ENCODE peak calls at places on chromosomes 12 and 14, in four cellular contexts. B is HFF-Myc, G is nephron progenitor cell, L is heart left ventricle. I is an unnamed sample.

GRCh38 chr12:52809166-52809565 is 4.8 kb downstream of the KRT4 start:
- DNase-seq in B (no peak), G (no peak), L (no peak), I (no peak)

GRCh38 chr12:118374126-118374725 is 1.5 kb upstream of the TAOK3 start:
- DNase-seq in B (no peak), G (no peak), L (no peak), I (no peak)

GRCh38 chr12:96226401-96226800 is 32.2 kb downstream of the ELK3 start:
- DNase-seq in B (no peak), G (no peak), L (no peak), I (no peak)

GRCh38 chr12:131910302-131911110 is 16.1 kb downstream of the ULK1 start:
- DNase-seq in B (no peak), G (no peak), L (no peak), I (no peak)

GRCh38 chr14:76259029-76259735 is 107.5 kb downstream of the GPATCH2L start:
- DNase-seq in B (no peak), G (no peak), L (no peak), I (no peak)

GRCh38 chr14:61568572-61569011 is 126.7 kb upstream of the HIF1A start:
- DNase-seq in B (no peak), G (peak), L (no peak), I (no peak)

GRCh38 chr12:110649341-110649847 is 35.5 kb downstream of the TCTN1 start:
- DNase-seq in B (no peak), G (peak), L (no peak), I (no peak)

GRCh38 chr12:53616950-53617349 is 9.2 kb downstream of the ATF7 start:
- DNase-seq in B (no peak), G (no peak), L (no peak), I (no peak)

GRCh38 chr12:53200107-53200457 is 7.0 kb downstream of the ITGB7 start:
- DNase-seq in B (no peak), G (no peak), L (no peak), I (no peak)

GRCh38 chr12:99810718-99811593 is 163.4 kb downstream of the GARIN6 start:
- DNase-seq in B (no peak), G (no peak), L (no peak), I (no peak)

GRCh38 chr14:96245710-96246534 is 10.1 kb upstream of the BDKRB1 start:
- DNase-seq in B (no peak), G (no peak), L (no peak), I (peak)

GRCh38 chr14:62216121-62216520 is 453.9 kb downstream of the SNAPC1 start:
- DNase-seq in B (no peak), G (no peak), L (no peak), I (no peak)

GRCh38 chr12:108214486-108214885 is 85.4 kb downstream of the WSCD2 start:
- DNase-seq in B (no peak), G (peak), L (no peak), I (no peak)

GRCh38 chr14:87131879-87132278 is 861.1 kb downstream of the GALC start:
- DNase-seq in B (no peak), G (no peak), L (no peak), I (no peak)

DNA sequence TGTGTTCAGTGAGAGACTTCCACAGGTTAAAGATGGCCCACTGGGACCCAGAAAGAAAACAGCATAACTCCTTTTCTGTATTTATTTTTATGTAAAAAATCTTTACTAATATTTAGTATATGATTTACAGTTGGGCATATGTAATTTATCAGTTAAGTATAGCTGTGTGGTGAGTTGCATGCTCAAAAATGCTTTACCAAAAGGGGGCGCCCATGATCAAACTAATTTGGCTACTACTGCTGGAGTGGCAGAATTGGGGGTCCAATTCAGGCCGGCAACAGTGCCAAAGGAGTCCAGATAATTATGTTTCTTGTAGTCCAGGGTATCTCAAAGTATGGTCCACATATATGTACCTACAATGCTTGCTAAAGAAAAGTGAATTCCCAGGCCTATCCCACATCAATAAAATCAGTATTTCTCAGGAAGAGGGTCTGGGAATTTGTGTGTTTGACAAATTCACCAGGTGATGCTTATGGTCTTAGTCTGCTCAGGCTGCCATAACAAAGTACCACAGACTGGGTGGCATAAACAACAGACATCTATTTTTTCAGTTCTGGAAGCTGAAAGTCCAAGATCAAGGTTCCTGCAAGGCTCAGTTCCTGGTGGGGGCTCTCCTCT is 152.0 kb downstream of the KTN1 start:
- DNase-seq in B (no peak), G (peak), L (peak), I (no peak)
- TF ChIP-seq CTCF in B (peak), G (peak), L (peak), I (peak)

DNA sequence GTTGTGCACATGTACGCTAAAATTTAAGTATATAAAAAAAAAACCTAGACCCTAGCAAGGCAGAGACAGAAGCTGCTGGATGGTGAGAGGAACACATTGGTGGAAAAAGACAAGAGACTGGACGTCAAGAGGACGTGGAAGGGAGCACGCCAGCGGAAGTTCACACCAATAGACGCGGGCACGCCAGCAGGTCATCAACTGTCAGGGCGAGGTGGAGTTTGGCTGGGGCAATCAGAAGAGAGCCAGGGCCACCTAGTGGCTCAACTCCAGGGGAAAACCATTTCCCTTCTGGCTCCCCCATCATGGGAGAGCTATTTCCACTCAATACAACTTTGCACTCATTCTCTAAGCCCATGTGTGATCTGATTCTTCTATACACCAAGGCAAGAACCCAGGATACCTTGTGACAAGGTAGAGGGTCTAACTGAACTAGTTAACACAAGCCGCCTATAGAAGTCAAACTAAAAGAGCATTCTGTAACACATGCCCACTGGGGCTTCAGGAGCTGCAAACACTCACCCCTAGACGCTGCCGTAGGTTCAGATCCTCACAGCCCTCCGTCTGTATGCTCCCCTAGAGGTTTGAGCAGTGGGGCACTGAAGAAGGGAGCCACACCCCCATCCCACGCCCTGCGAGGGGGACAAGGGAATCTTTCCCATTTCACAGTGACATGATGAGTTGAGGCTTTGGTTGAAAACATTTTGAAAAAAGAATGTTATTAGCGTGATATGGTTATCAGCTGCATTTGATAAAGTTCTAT is 702.7 kb downstream of the TMTC2 start:
- DNase-seq in B (no peak), G (peak), L (no peak), I (no peak)
- TF ChIP-seq CTCF in B (peak), G (peak), L (no peak), I (peak)

GRCh38 chr12:2739069-2739468 is 55.7 kb upstream of the FKBP4 start:
- DNase-seq in B (no peak), G (no peak), L (no peak), I (no peak)

GRCh38 chr12:2743478-2743877 is 51.3 kb upstream of the FKBP4 start:
- DNase-seq in B (no peak), G (no peak), L (no peak), I (no peak)

GRCh38 chr12:2745655-2746054 is 49.1 kb upstream of the FKBP4 start:
- DNase-seq in B (no peak), G (no peak), L (no peak), I (no peak)

GRCh38 chr12:2737656-2738241 is 57.0 kb upstream of the FKBP4 start:
- DNase-seq in B (no peak), G (no peak), L (no peak), I (no peak)

DNA sequence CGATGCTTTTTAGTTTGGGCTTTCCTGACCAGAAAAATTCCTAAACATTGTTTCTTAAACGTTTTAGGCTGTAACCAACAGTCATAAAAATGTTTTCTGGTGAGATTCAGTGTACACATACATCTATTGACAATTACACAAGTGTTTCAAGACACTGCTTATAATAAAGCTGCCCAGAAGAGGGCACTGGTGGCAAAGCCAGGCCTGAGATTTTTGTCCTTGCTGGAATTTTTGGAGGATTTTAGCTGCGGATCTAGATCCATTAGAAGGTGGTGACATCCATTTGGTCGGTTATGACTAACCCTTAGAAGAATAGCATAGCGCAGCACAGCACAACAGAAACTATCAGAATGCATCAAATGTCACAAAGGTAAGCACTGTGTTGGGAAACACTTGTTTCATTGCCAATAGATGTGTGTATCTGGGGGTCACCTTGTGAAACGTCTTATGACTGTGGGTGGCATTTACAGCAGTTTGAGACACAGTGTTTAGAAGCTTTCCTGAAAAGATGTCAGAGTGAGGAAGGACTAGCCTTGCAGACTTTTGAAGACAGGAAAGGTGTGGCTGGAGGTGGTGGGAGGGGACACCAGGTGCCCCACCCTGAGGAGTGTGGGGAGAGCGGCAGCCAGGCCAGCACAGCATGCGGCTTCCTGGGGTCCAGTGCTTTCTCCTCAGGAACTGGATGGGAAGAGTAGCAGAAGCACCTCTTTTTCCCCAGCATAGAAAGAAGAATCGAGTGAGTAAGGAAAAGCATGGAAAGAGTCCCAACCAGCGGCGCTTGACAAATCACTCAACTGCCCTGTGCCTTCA is 54.7 kb upstream of the FKBP4 start:
- DNase-seq in B (peak), G (peak), L (no peak), I (no peak)
- TF ChIP-seq CTCF in B (peak), G (peak), L (peak), I (peak)

DNA sequence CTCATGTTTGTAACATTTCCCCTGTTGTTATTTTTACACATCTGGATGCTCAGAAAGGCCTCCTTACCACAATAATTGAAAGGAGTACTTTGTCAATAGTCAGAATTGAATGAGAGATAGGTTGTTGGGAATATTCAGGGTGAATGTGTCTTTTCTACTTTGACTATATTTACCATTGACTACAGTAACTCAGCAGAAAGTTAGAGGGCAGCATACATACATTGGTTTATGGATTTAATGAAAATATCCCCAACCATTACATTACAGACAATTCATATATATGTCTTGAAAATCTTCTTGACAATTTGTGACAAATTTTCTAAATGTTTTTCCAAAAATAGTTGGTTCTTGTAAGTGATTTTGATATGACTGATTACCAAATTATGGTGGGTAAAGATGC is 97.7 kb downstream of the NTS start:
- DNase-seq in B (no peak), G (no peak), L (no peak), I (no peak)
- TF ChIP-seq CTCF in B (no peak), G (no peak), L (no peak), I (no peak)

DNA sequence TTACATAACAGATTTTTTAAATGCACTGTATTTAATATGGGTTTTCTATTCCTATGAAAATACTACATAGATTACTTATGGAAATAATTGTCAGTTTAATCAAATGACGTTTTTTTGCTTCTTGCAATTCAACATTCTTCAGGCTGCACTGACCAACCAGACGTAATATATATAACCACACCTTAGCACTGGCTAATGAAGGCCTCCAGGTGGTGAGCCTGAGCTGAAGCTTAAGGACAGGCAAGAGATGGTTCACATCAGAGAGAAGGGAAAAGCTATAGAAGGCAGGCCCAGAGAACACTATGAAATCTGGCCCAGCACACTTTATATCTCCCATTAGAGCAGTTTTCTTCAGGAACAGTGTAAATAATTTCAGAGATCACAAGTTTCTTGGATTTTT is 2.8 kb upstream of the MDGA2 start:
- DNase-seq in B (no peak), G (no peak), L (no peak), I (no peak)
- TF ChIP-seq CTCF in B (no peak), G (no peak), L (no peak), I (no peak)

GRCh38 chr14:92457018-92457565 is 56.5 kb upstream of the RIN3 start:
- DNase-seq in B (no peak), G (no peak), L (no peak), I (no peak)
- TF ChIP-seq CTCF in B (no peak), G (no peak), L (no peak), I (no peak)

DNA sequence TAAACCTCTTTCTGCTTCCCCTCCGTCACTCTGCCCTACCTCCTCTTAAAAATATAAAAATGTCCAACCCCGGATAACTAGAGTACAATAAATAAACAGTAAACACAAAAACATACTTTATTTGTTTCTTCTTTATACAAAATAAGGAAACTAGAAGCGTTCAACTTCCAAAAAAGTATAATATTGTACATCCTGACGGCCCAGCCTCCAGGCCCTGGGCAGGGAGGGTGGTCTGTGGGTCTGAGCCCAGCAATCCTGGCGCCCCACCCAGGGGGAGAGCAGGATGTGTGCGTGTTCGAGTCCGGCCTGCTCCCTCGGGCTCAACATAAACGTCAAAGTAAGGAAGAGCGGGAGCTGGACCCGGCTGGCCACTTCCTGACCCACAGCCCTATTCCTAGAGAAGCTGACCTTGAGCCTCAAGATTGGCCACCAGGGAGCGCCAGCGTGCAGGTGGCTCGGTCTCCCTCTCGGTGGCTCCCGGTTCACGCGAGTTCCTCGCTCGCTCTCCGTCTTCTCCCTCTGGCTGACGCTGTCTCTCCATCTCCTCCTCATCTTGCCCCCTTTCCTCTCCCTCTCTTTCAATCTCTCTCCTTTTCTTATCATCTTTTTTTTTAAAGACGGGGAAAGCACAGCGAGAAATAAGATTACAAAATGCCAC is 9.4 kb downstream of the LHX5 start:
- DNase-seq in B (peak), G (peak), L (peak), I (peak)
- TF ChIP-seq CTCF in B (peak), G (peak), L (peak), I (peak)

DNA sequence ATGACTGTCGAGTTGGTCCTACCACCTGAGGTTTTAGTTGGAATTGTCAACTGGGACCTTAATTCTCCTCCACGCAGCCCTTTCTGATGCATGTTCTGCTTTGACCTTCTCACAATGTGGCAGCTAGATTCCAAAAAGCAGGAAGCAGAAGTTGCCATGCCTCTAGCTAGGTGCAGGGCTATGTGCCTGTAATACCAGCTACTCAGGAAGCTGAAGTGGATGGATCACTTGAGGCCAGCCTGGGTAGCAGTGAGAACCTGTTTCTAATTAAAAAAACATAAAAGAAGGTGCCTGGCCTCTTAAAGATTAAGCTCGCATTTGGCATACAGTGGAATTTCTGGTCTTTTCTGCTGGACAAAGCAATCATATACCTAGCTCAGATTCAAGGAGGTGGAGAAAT is 77.1 kb downstream of the FGD4 start:
- DNase-seq in B (no peak), G (no peak), L (no peak), I (no peak)
- TF ChIP-seq CTCF in B (no peak), G (no peak), L (no peak), I (no peak)

GRCh38 chr14:52536269-52536668 is 16.0 kb downstream of the TXNDC16 start:
- DNase-seq in B (no peak), G (no peak), L (no peak), I (no peak)
- TF ChIP-seq CTCF in B (no peak), G (no peak), L (no peak), I (no peak)